ENCODE peak calls at places on chromosomes 2 and 18, in four cellular contexts. V, L, I and Y are unnamed samples.

GRCh38 chr18:62177271-62177670 is 9.6 kb downstream of the PIGN start:
- DNase-seq in L (no peak), V (no peak), I (no peak), Y (no peak)

GRCh38 chr18:60413944-60414547 is 41.5 kb upstream of the MC4R start:
- DNase-seq in I (no peak), V (no peak), L (no peak), Y (no peak)

GRCh38 chr2:27854224-27854623 is 36.0 kb downstream of the RBKS start:
- DNase-seq in L (no peak), I (no peak), V (no peak), Y (no peak)

GRCh38 chr2:237149425-237149824 is 63.7 kb downstream of the COPS8 start:
- DNase-seq in L (no peak), I (no peak), V (no peak), Y (no peak)

GRCh38 chr2:207993141-207993763 is 32.1 kb downstream of the PLEKHM3 start:
- DNase-seq in V (peak), I (no peak), L (no peak), Y (no peak)

GRCh38 chr18:44887227-44887631 is 206.5 kb downstream of the SETBP1 start:
- DNase-seq in V (peak), I (no peak), L (no peak), Y (peak)

GRCh38 chr2:238308177-238308576 is 12.1 kb upstream of the TRAF3IP1 start:
- DNase-seq in I (no peak), L (no peak), V (no peak), Y (no peak)

GRCh38 chr2:212711851-212712250 is 173.2 kb upstream of the ERBB4 start:
- DNase-seq in L (no peak), I (no peak), V (no peak), Y (no peak)

GRCh38 chr2:201827621-201828020 is 21.3 kb downstream of the CDK15 start:
- DNase-seq in I (no peak), L (no peak), V (no peak), Y (no peak)

GRCh38 chr2:20467789-20468548 is 21.1 kb downstream of the RHOB start:
- DNase-seq in V (no peak), L (no peak), I (no peak), Y (no peak)

GRCh38 chr18:24268784-24269550 is 128.7 kb downstream of the OSBPL1A start:
- DNase-seq in L (no peak), V (no peak), I (no peak), Y (no peak)

GRCh38 chr2:239664216-239664785 is 263.5 kb upstream of the HDAC4 start:
- DNase-seq in V (no peak), I (no peak), L (no peak), Y (no peak)

GRCh38 chr2:75403991-75404428 is 156.7 kb downstream of the EVA1A start:
- DNase-seq in V (peak), I (no peak), L (no peak), Y (peak)

GRCh38 chr2:173669271-173669853 is 295.8 kb downstream of the SP3 start:
- DNase-seq in L (no peak), I (no peak), V (no peak), Y (no peak)

GRCh38 chr2:134246154-134246874 is 7.6 kb upstream of the MGAT5 start:
- DNase-seq in V (no peak), L (no peak), I (no peak), Y (no peak)

GRCh38 chr2:19649785-19650380 is 251.9 kb downstream of the TTC32 start:
- DNase-seq in V (no peak), I (no peak), L (no peak), Y (no peak)

GRCh38 chr2:173094731-173095130 is 19.1 kb downstream of the MAP3K20 start:
- DNase-seq in V (no peak), I (no peak), L (no peak), Y (no peak)

GRCh38 chr2:226579519-226579918 is 220.1 kb downstream of the IRS1 start:
- DNase-seq in I (no peak), V (no peak), L (no peak), Y (no peak)

GRCh38 chr2:70947556-70948184 is 12.0 kb downstream of the ATP6V1B1 start:
- DNase-seq in I (no peak), V (no peak), L (no peak), Y (no peak)

GRCh38 chr2:20629181-20629580 is 21.7 kb downstream of the HS1BP3 start:
- DNase-seq in L (no peak), I (no peak), V (no peak), Y (no peak)

GRCh38 chr2:55693181-55694125 is at the start of gene PNPT1:
- DNase-seq in V (peak), I (peak), L (peak), Y (peak)

GRCh38 chr18:76386071-76386470 is 109.0 kb downstream of the ZNF516 start:
- DNase-seq in V (no peak), I (no peak), L (no peak), Y (no peak)

GRCh38 chr2:15069149-15069548 is 436.6 kb downstream of the LRATD1 start:
- DNase-seq in I (no peak), L (no peak), V (no peak), Y (no peak)

GRCh38 chr2:226031962-226032441 is 632.5 kb downstream of the NYAP2 start:
- DNase-seq in V (no peak), I (no peak), L (no peak), Y (no peak)

GRCh38 chr18:49016648-49017539 is 66.1 kb upstream of the SMAD7 start:
- DNase-seq in I (no peak), L (no peak), V (no peak), Y (no peak)

DNA sequence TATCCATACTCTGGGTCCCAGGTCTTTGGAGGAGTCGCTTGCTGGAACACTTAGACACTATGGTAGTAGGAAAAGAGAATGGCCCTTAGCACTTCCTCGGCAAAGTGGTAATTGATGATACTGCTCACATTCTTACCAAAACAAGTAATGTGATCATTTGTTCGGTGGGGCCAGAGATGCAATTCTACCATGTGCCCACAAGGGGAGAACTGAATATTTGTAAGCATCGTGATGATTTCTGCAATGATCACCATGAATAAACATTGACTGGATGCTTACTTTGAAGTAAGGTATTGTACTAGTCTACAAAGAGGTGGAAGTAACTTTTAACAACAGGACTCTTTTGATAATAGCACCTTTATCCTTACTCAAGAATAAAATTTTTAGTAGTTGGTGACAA is 109.7 kb downstream of the CD8B2 start:
- DNase-seq in V (no peak), L (no peak), I (no peak), Y (no peak)
- TF ChIP-seq CTCF in V (no peak), L (peak), I (peak), Y (peak)

DNA sequence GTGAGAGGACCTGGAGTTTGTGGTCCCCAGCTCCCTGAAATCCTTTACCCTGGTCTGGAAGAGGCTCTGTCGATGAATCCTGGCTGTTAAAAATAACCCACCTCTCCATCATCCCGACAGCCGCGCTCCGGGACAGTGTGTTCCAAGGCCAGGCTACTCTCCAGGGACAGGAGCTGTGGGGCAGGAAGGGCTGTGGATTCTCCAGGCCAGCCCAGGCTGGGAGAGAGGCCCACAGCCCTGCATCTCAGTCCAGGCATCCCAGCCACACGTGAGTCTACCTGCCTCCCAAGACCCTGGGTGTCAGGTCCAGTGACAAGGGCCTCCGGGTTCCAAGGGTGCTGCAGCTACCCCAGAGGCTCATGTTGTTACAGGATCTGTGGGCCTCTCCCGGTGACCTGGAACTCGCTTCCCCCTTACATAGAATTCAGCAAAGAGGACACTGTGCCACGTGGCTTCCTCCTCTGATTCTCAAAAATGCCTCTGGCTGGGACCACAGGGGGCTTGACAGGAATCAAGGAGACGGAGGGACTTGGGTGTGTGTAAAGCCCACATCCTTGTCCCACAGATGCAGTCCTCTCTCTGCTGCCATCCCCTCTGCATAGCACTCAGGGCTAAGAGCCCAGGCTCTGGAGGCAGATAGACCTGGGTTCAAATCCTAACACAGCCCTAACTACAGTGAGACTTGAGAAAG is 17.3 kb downstream of the ADRA2B start:
- DNase-seq in I (no peak), V (no peak), L (no peak), Y (no peak)
- TF ChIP-seq CTCF in I (no peak), V (no peak), L (no peak), Y (no peak)

DNA sequence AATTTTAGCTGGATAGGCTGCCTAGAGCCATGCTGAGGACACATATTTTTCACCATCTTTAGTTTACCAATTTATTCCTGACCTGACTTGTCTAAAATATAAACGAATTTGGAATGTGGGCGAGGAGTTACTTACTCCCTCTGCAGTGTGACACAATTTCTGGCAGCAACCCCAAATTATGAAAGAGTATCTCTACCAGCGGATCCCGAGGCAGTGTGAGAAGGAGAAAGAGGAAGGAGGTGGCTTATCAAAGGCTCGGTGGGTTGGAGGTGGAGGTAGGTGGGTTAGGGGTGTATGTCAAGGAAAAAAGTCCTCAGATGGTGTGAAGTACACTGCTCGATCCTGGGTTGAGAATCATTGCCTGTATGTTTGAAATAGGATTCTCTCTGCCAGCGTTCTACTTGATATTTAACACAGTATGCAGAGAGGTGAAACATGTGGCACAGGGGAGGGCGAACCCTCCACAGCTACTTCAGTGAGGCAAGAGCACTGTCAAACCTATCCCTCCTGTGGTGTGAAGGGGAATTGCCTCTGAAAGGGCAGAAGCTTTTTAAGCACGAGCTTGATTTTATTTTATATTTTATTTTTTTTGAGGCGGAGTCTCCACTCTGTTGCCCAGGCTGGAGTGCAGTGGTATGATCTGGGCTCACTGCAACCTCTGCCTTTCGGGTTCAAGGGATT is 76.0 kb downstream of the RFTN2 start:
- DNase-seq in I (peak), V (peak), L (no peak), Y (peak)
- TF ChIP-seq CTCF in I (peak), V (peak), L (peak), Y (peak)

GRCh38 chr2:165185633-165186032 is 18.2 kb downstream of the SCN3A start:
- DNase-seq in L (no peak), V (no peak), I (no peak), Y (no peak)
- TF ChIP-seq CTCF in L (no peak), V (no peak), I (no peak), Y (no peak)